ENCODE peak calls at places on chromosomes 2 and 18, in nine cellular contexts. One of them, this sample, is unnamed.

GRCh38 chr18:77343846-77344527 is 94.3 kb downstream of the GALR1 start:
- DNase-seq in Panc1: no peak
- DNase-seq in CD8-positive, alpha-beta T cell: no peak
- DNase-seq in fibroblast of mammary gland: no peak
- DNase-seq in epithelial cell of esophagus: no peak
- DNase-seq in sigmoid colon: no peak
- DNase-seq in Caco-2: no peak
- DNase-seq in fibroblast of lung: no peak
- DNase-seq in ascending aorta: no peak
- DNase-seq in this sample: peak; percentile 21

GRCh38 chr18:5630057-5630765 is 86.4 kb upstream of the EPB41L3 start:
- DNase-seq in Panc1: no peak
- DNase-seq in CD8-positive, alpha-beta T cell: no peak
- DNase-seq in fibroblast of mammary gland: no peak
- DNase-seq in epithelial cell of esophagus: peak; percentile 40
- DNase-seq in sigmoid colon: peak; percentile 85
- DNase-seq in Caco-2: peak; percentile 73
- DNase-seq in fibroblast of lung: peak; percentile 70
- DNase-seq in ascending aorta: no peak
- DNase-seq in this sample: peak; percentile 61

GRCh38 chr2:198483046-198483445 is 678.7 kb downstream of the PLCL1 start:
- DNase-seq in Panc1: no peak
- DNase-seq in CD8-positive, alpha-beta T cell: no peak
- DNase-seq in fibroblast of mammary gland: no peak
- DNase-seq in epithelial cell of esophagus: no peak
- DNase-seq in sigmoid colon: no peak
- DNase-seq in Caco-2: no peak
- DNase-seq in fibroblast of lung: peak; percentile 7
- DNase-seq in ascending aorta: no peak
- DNase-seq in this sample: no peak

GRCh38 chr2:16487686-16488085 is 177.9 kb downstream of the CYRIA start:
- DNase-seq in Panc1: no peak
- DNase-seq in CD8-positive, alpha-beta T cell: no peak
- DNase-seq in fibroblast of mammary gland: peak; percentile 52
- DNase-seq in epithelial cell of esophagus: peak; percentile 75
- DNase-seq in sigmoid colon: no peak
- DNase-seq in Caco-2: peak; percentile 42
- DNase-seq in fibroblast of lung: peak; percentile 4
- DNase-seq in ascending aorta: no peak
- DNase-seq in this sample: peak; percentile 9

GRCh38 chr2:237594514-237594871 is 4.0 kb upstream of the RAB17 start:
- DNase-seq in Panc1: no peak
- DNase-seq in CD8-positive, alpha-beta T cell: no peak
- DNase-seq in fibroblast of mammary gland: no peak
- DNase-seq in epithelial cell of esophagus: no peak
- DNase-seq in sigmoid colon: no peak
- DNase-seq in Caco-2: peak; percentile 51
- DNase-seq in fibroblast of lung: no peak
- DNase-seq in ascending aorta: no peak
- DNase-seq in this sample: no peak

GRCh38 chr18:55343396-55344073 is 244.5 kb downstream of the TCF4 start:
- DNase-seq in Panc1: no peak
- DNase-seq in CD8-positive, alpha-beta T cell: no peak
- DNase-seq in fibroblast of mammary gland: peak; percentile 56
- DNase-seq in epithelial cell of esophagus: peak; percentile 24
- DNase-seq in sigmoid colon: no peak
- DNase-seq in Caco-2: no peak
- DNase-seq in fibroblast of lung: peak; percentile 48
- DNase-seq in ascending aorta: no peak
- DNase-seq in this sample: peak; percentile 56

GRCh38 chr18:67517224-67517765 is 775 bp upstream of the DSEL start:
- DNase-seq in Panc1: no peak
- DNase-seq in CD8-positive, alpha-beta T cell: peak; percentile 11
- DNase-seq in fibroblast of mammary gland: peak; percentile 85
- DNase-seq in epithelial cell of esophagus: no peak
- DNase-seq in sigmoid colon: peak; percentile 80
- DNase-seq in Caco-2: no peak
- DNase-seq in fibroblast of lung: no peak
- DNase-seq in ascending aorta: peak; percentile 11
- DNase-seq in this sample: no peak

GRCh38 chr2:188013767-188014166 is 277.9 kb upstream of the GULP1 start:
- DNase-seq in Panc1: no peak
- DNase-seq in CD8-positive, alpha-beta T cell: no peak
- DNase-seq in fibroblast of mammary gland: no peak
- DNase-seq in epithelial cell of esophagus: no peak
- DNase-seq in sigmoid colon: no peak
- DNase-seq in Caco-2: no peak
- DNase-seq in fibroblast of lung: no peak
- DNase-seq in ascending aorta: no peak
- DNase-seq in this sample: no peak

GRCh38 chr2:11337909-11338308 is 6.5 kb downstream of the ROCK2 start:
- DNase-seq in Panc1: no peak
- DNase-seq in CD8-positive, alpha-beta T cell: no peak
- DNase-seq in fibroblast of mammary gland: no peak
- DNase-seq in epithelial cell of esophagus: no peak
- DNase-seq in sigmoid colon: no peak
- DNase-seq in Caco-2: no peak
- DNase-seq in fibroblast of lung: no peak
- DNase-seq in ascending aorta: no peak
- DNase-seq in this sample: no peak

GRCh38 chr2:218168635-218169462 is 2.1 kb upstream of the CXCR1 start:
- DNase-seq in Panc1: peak; percentile 8
- DNase-seq in CD8-positive, alpha-beta T cell: peak; percentile 82
- DNase-seq in fibroblast of mammary gland: peak; percentile 33
- DNase-seq in epithelial cell of esophagus: peak; percentile 53
- DNase-seq in sigmoid colon: peak; percentile 75
- DNase-seq in Caco-2: peak; percentile 66
- DNase-seq in fibroblast of lung: peak; percentile 16
- DNase-seq in ascending aorta: no peak
- DNase-seq in this sample: peak; percentile 15

GRCh38 chr2:241751776-241752175 is 17.3 kb downstream of the D2HGDH start:
- DNase-seq in Panc1: no peak
- DNase-seq in CD8-positive, alpha-beta T cell: no peak
- DNase-seq in fibroblast of mammary gland: no peak
- DNase-seq in epithelial cell of esophagus: no peak
- DNase-seq in sigmoid colon: no peak
- DNase-seq in Caco-2: no peak
- DNase-seq in fibroblast of lung: no peak
- DNase-seq in ascending aorta: no peak
- DNase-seq in this sample: no peak

GRCh38 chr2:205129531-205129930 is 552.8 kb upstream of the NRP2 start:
- DNase-seq in Panc1: no peak
- DNase-seq in CD8-positive, alpha-beta T cell: no peak
- DNase-seq in fibroblast of mammary gland: no peak
- DNase-seq in epithelial cell of esophagus: no peak
- DNase-seq in sigmoid colon: no peak
- DNase-seq in Caco-2: no peak
- DNase-seq in fibroblast of lung: no peak
- DNase-seq in ascending aorta: no peak
- DNase-seq in this sample: no peak

GRCh38 chr2:63078852-63079606 is 28.4 kb downstream of the OTX1 start:
- DNase-seq in Panc1: peak; percentile 18
- DNase-seq in CD8-positive, alpha-beta T cell: no peak
- DNase-seq in fibroblast of mammary gland: peak; percentile 17
- DNase-seq in epithelial cell of esophagus: peak; percentile 67
- DNase-seq in sigmoid colon: no peak
- DNase-seq in Caco-2: peak; percentile 47
- DNase-seq in fibroblast of lung: no peak
- DNase-seq in ascending aorta: no peak
- DNase-seq in this sample: no peak

GRCh38 chr2:178718283-178718682 is 88.9 kb downstream of the TTN start:
- DNase-seq in Panc1: no peak
- DNase-seq in CD8-positive, alpha-beta T cell: no peak
- DNase-seq in fibroblast of mammary gland: no peak
- DNase-seq in epithelial cell of esophagus: no peak
- DNase-seq in sigmoid colon: no peak
- DNase-seq in Caco-2: no peak
- DNase-seq in fibroblast of lung: peak; percentile 3
- DNase-seq in ascending aorta: no peak
- DNase-seq in this sample: no peak

GRCh38 chr2:15748736-15749323 is 157.2 kb downstream of the DDX1 start:
- DNase-seq in Panc1: no peak
- DNase-seq in CD8-positive, alpha-beta T cell: no peak
- DNase-seq in fibroblast of mammary gland: peak; percentile 15
- DNase-seq in epithelial cell of esophagus: peak; percentile 43
- DNase-seq in sigmoid colon: no peak
- DNase-seq in Caco-2: no peak
- DNase-seq in fibroblast of lung: no peak
- DNase-seq in ascending aorta: no peak
- DNase-seq in this sample: no peak

GRCh38 chr2:118973542-118973951 is 31.6 kb downstream of the MARCO start:
- DNase-seq in Panc1: no peak
- DNase-seq in CD8-positive, alpha-beta T cell: no peak
- DNase-seq in fibroblast of mammary gland: peak; percentile 87
- DNase-seq in epithelial cell of esophagus: peak; percentile 62
- DNase-seq in sigmoid colon: peak; percentile 75
- DNase-seq in Caco-2: peak; percentile 19
- DNase-seq in fibroblast of lung: peak; percentile 1
- DNase-seq in ascending aorta: no peak
- DNase-seq in this sample: no peak

GRCh38 chr2:40106061-40106460 is 327.0 kb upstream of the THUMPD2 start:
- DNase-seq in Panc1: no peak
- DNase-seq in CD8-positive, alpha-beta T cell: no peak
- DNase-seq in fibroblast of mammary gland: peak; percentile 25
- DNase-seq in epithelial cell of esophagus: peak; percentile 47
- DNase-seq in sigmoid colon: no peak
- DNase-seq in Caco-2: no peak
- DNase-seq in fibroblast of lung: peak; percentile 59
- DNase-seq in ascending aorta: no peak
- DNase-seq in this sample: no peak

GRCh38 chr2:151159109-151159690 is 102.5 kb downstream of the RBM43 start:
- DNase-seq in Panc1: no peak
- DNase-seq in CD8-positive, alpha-beta T cell: no peak
- DNase-seq in fibroblast of mammary gland: no peak
- DNase-seq in epithelial cell of esophagus: no peak
- DNase-seq in sigmoid colon: no peak
- DNase-seq in Caco-2: no peak
- DNase-seq in fibroblast of lung: peak; percentile 42
- DNase-seq in ascending aorta: no peak
- DNase-seq in this sample: no peak

GRCh38 chr2:109331864-109332848 is 203.2 kb downstream of the SH3RF3 start:
- DNase-seq in Panc1: no peak
- DNase-seq in CD8-positive, alpha-beta T cell: no peak
- DNase-seq in fibroblast of mammary gland: peak; percentile 98
- DNase-seq in epithelial cell of esophagus: peak; percentile 97
- DNase-seq in sigmoid colon: peak; percentile 84
- DNase-seq in Caco-2: no peak
- DNase-seq in fibroblast of lung: peak; percentile 95
- DNase-seq in ascending aorta: peak; percentile 58
- DNase-seq in this sample: peak; percentile 95

GRCh38 chr2:232592687-232593407 is 40.6 kb upstream of the EFHD1 start:
- DNase-seq in Panc1: peak; percentile 75
- DNase-seq in CD8-positive, alpha-beta T cell: no peak
- DNase-seq in fibroblast of mammary gland: peak; percentile 88
- DNase-seq in epithelial cell of esophagus: peak; percentile 94
- DNase-seq in sigmoid colon: no peak
- DNase-seq in Caco-2: no peak
- DNase-seq in fibroblast of lung: peak; percentile 89
- DNase-seq in ascending aorta: no peak
- DNase-seq in this sample: peak; percentile 90
- TF ChIP-seq CTCF in Panc1: no peak
- TF ChIP-seq CTCF in CD8-positive, alpha-beta T cell: no peak
- TF ChIP-seq CTCF in fibroblast of mammary gland: no peak
- TF ChIP-seq CTCF in epithelial cell of esophagus: peak; percentile 58
- TF ChIP-seq CTCF in sigmoid colon: no peak
- TF ChIP-seq CTCF in Caco-2: no peak
- TF ChIP-seq CTCF in fibroblast of lung: no peak
- TF ChIP-seq CTCF in ascending aorta: no peak
- TF ChIP-seq CTCF in this sample: peak; percentile 27

GRCh38 chr2:174631009-174631981 is 33.7 kb upstream of the WIPF1 start:
- DNase-seq in Panc1: no peak
- DNase-seq in CD8-positive, alpha-beta T cell: no peak
- DNase-seq in fibroblast of mammary gland: peak; percentile 88
- DNase-seq in epithelial cell of esophagus: no peak
- DNase-seq in sigmoid colon: no peak
- DNase-seq in Caco-2: no peak
- DNase-seq in fibroblast of lung: peak; percentile 97
- DNase-seq in ascending aorta: no peak
- DNase-seq in this sample: peak; percentile 78
- H3K4me3 ChIP-seq in Panc1: no peak overlapping the region
- H3K4me3 ChIP-seq in CD8-positive, alpha-beta T cell: peak overlapping the region; percentile 71
- H3K4me3 ChIP-seq in fibroblast of mammary gland: no peak overlapping the region
- H3K4me3 ChIP-seq in epithelial cell of esophagus: no peak overlapping the region
- H3K4me3 ChIP-seq in sigmoid colon: no peak overlapping the region
- H3K4me3 ChIP-seq in Caco-2: no peak overlapping the region
- H3K4me3 ChIP-seq in fibroblast of lung: no peak overlapping the region
- H3K4me3 ChIP-seq in ascending aorta: no peak overlapping the region
- H3K4me3 ChIP-seq in this sample: no peak overlapping the region

DNA sequence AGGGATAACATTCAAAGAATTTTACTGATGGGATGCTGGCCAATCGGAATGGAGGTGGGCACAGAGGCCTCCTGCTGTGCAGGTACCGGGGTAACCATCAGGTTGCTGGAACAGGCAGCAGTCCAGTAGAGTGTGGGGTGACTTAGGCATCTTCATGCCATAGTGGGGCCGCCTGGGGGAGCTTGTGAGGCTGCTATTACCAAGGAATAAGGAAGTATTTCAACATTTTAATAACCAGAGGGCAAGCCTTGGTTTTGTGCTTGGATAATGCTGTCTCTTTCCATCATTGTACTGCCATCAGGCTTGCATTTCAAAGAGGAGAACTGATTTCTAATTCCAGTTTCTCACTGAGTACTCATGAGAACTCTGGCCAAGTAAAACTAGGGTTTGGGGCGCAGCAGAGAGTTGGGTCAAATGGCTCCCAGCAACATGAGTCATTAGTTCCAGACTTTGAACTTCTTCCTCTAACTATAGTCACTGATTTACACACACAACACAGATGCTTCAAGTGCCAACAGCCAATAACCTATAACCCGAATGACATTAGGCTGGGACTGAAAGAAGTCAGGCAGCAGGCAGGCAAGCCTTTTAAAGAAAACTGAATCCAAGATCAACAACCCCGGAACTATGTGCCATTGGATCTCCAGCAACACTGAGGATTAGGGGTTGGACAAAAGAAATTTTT is 56.1 kb upstream of the FHL2 start:
- DNase-seq in Panc1: peak; percentile 82
- DNase-seq in CD8-positive, alpha-beta T cell: no peak
- DNase-seq in fibroblast of mammary gland: peak; percentile 97
- DNase-seq in epithelial cell of esophagus: peak; percentile 82
- DNase-seq in sigmoid colon: no peak
- DNase-seq in Caco-2: peak; percentile 70
- DNase-seq in fibroblast of lung: peak; percentile 90
- DNase-seq in ascending aorta: no peak
- DNase-seq in this sample: peak; percentile 96
- TF ChIP-seq CTCF in Panc1: peak; percentile 73
- TF ChIP-seq CTCF in CD8-positive, alpha-beta T cell: no peak
- TF ChIP-seq CTCF in fibroblast of mammary gland: peak; percentile 55
- TF ChIP-seq CTCF in epithelial cell of esophagus: peak; percentile 55
- TF ChIP-seq CTCF in sigmoid colon: no peak
- TF ChIP-seq CTCF in Caco-2: peak; percentile 61
- TF ChIP-seq CTCF in fibroblast of lung: peak; percentile 33
- TF ChIP-seq CTCF in ascending aorta: no peak
- TF ChIP-seq CTCF in this sample: peak; percentile 69

GRCh38 chr2:9207641-9208301 is 1.2 kb downstream of the ASAP2 start:
- DNase-seq in Panc1: no peak
- DNase-seq in CD8-positive, alpha-beta T cell: no peak
- DNase-seq in fibroblast of mammary gland: no peak
- DNase-seq in epithelial cell of esophagus: peak; percentile 54
- DNase-seq in sigmoid colon: no peak
- DNase-seq in Caco-2: peak; percentile 53
- DNase-seq in fibroblast of lung: no peak
- DNase-seq in ascending aorta: no peak
- DNase-seq in this sample: peak; percentile 33
- H3K4me3 ChIP-seq in Panc1: peak overlapping the region; percentile 91
- H3K4me3 ChIP-seq in CD8-positive, alpha-beta T cell: no peak overlapping the region
- H3K4me3 ChIP-seq in fibroblast of mammary gland: peak overlapping the region; percentile 70
- H3K4me3 ChIP-seq in epithelial cell of esophagus: peak overlapping the region; percentile 67
- H3K4me3 ChIP-seq in sigmoid colon: peak overlapping the region; percentile 86
- H3K4me3 ChIP-seq in Caco-2: peak overlapping the region; percentile 88
- H3K4me3 ChIP-seq in fibroblast of lung: peak overlapping the region; percentile 90
- H3K4me3 ChIP-seq in ascending aorta: peak overlapping the region; percentile 79
- H3K4me3 ChIP-seq in this sample: peak overlapping the region; percentile 74

GRCh38 chr2:129627437-129627836 is 352.0 kb upstream of the RAB6C start:
- DNase-seq in Panc1: no peak
- DNase-seq in CD8-positive, alpha-beta T cell: no peak
- DNase-seq in fibroblast of mammary gland: no peak
- DNase-seq in epithelial cell of esophagus: no peak
- DNase-seq in sigmoid colon: no peak
- DNase-seq in Caco-2: no peak
- DNase-seq in fibroblast of lung: no peak
- DNase-seq in ascending aorta: no peak
- DNase-seq in this sample: no peak
- TF ChIP-seq CTCF in Panc1: no peak
- TF ChIP-seq CTCF in CD8-positive, alpha-beta T cell: no peak
- TF ChIP-seq CTCF in fibroblast of mammary gland: no peak
- TF ChIP-seq CTCF in epithelial cell of esophagus: no peak
- TF ChIP-seq CTCF in sigmoid colon: no peak
- TF ChIP-seq CTCF in Caco-2: no peak
- TF ChIP-seq CTCF in fibroblast of lung: no peak
- TF ChIP-seq CTCF in ascending aorta: no peak
- TF ChIP-seq CTCF in this sample: no peak

This sample was measured in astrocyte of the spinal cord.